ENCODE peak calls at places on chromosomes 1 and 21, in five cellular contexts. G is right lobe of liver; Z is pancreas; A is left lung; E is CD8-positive, alpha-beta memory T cell. N is an unnamed sample.

GRCh38 chr1:1470626-1471388 is 758 bp upstream of the ATAD3B start:
- DNase-seq in G (no peak), Z (peak; percentile 35), A (no peak), E (no peak), N (peak; percentile 28)

GRCh38 chr21:21714396-21714795 is 716.2 kb downstream of the NCAM2 start:
- DNase-seq in G (no peak), Z (no peak), A (no peak), E (no peak), N (no peak)

GRCh38 chr1:201329286-201329685 is 46.0 kb downstream of the PKP1 start:
- DNase-seq in G (no peak), Z (no peak), A (peak; percentile 58), E (no peak), N (no peak)

GRCh38 chr1:65146908-65147423 is 1.0 kb upstream of the AK4 start:
- DNase-seq in G (no peak), Z (no peak), A (no peak), E (no peak), N (no peak)

GRCh38 chr1:158169105-158169504 is 11.6 kb upstream of the CD1D start:
- DNase-seq in G (no peak), Z (no peak), A (no peak), E (no peak), N (no peak)

GRCh38 chr1:75559141-75559540 is 51.8 kb downstream of the SLC44A5 start:
- DNase-seq in G (no peak), Z (no peak), A (no peak), E (no peak), N (peak; percentile 17)

GRCh38 chr1:36934061-36934460 is 100.3 kb downstream of the GRIK3 start:
- DNase-seq in G (no peak), Z (no peak), A (no peak), E (no peak), N (no peak)

GRCh38 chr1:228464487-228464983 is 22.6 kb upstream of the RNF187 start:
- DNase-seq in G (peak; percentile 50), Z (peak; percentile 36), A (peak; percentile 60), E (peak; percentile 82), N (peak; percentile 84)

GRCh38 chr21:41883582-41883981 is 4.4 kb upstream of the PRDM15 start:
- DNase-seq in G (no peak), Z (no peak), A (no peak), E (no peak), N (no peak)

GRCh38 chr1:244273845-244274619 is 177.7 kb downstream of the ADSS2 start:
- DNase-seq in G (peak; percentile 70), Z (peak; percentile 18), A (peak; percentile 69), E (no peak), N (peak; percentile 54)

GRCh38 chr21:44298301-44298700 is 1.6 kb upstream of the PFKL start:
- DNase-seq in G (no peak), Z (no peak), A (no peak), E (no peak), N (no peak)

GRCh38 chr1:110176299-110176956 is 26.1 kb downstream of the SLC6A17 start:
- DNase-seq in G (no peak), Z (peak; percentile 59), A (no peak), E (no peak), N (peak; percentile 35)

GRCh38 chr1:207003216-207003615 is 29.3 kb downstream of the C1orf116 start:
- DNase-seq in G (no peak), Z (no peak), A (no peak), E (no peak), N (no peak)

GRCh38 chr1:20601123-20601825 is 12.4 kb downstream of the CDA start:
- DNase-seq in G (no peak), Z (no peak), A (no peak), E (no peak), N (no peak)

GRCh38 chr1:8017495-8018310 is 8.4 kb downstream of the ERRFI1 start:
- DNase-seq in G (no peak), Z (no peak), A (no peak), E (no peak), N (peak; percentile 47)

GRCh38 chr1:232308616-232309015 is 321.3 kb downstream of the SIPA1L2 start:
- DNase-seq in G (no peak), Z (no peak), A (no peak), E (no peak), N (no peak)

GRCh38 chr1:224733021-224733911 is 117.1 kb downstream of the CNIH3 start:
- DNase-seq in G (peak; percentile 48), Z (no peak), A (no peak), E (no peak), N (peak; percentile 76)

GRCh38 chr1:109723351-109723750 is 11.3 kb downstream of the GSTM5 start:
- DNase-seq in G (no peak), Z (no peak), A (no peak), E (no peak), N (no peak)

GRCh38 chr21:45847870-45848269 is 133.7 kb upstream of the COL6A1 start:
- DNase-seq in G (no peak), Z (no peak), A (no peak), E (no peak), N (no peak)

GRCh38 chr1:188425687-188426086 is 1596.9 kb downstream of the PLA2G4A start:
- DNase-seq in G (no peak), Z (no peak), A (no peak), E (no peak), N (no peak)

GRCh38 chr1:184208622-184209021 is 157.1 kb downstream of the TSEN15 start:
- DNase-seq in G (no peak), Z (no peak), A (no peak), E (no peak), N (no peak)

GRCh38 chr21:42670884-42671283 is 17.5 kb downstream of the PDE9A start:
- DNase-seq in G (no peak), Z (no peak), A (no peak), E (no peak), N (no peak)

GRCh38 chr1:63599799-63600198 is 6.6 kb downstream of the PGM1 start:
- DNase-seq in G (no peak), Z (no peak), A (no peak), E (no peak), N (no peak)

GRCh38 chr1:63601463-63601862 is 8.3 kb downstream of the PGM1 start:
- DNase-seq in G (no peak), Z (no peak), A (no peak), E (no peak), N (no peak)

GRCh38 chr1:63600248-63600647 is 7.0 kb downstream of the PGM1 start:
- DNase-seq in G (no peak), Z (no peak), A (no peak), E (no peak), N (no peak)

GRCh38 chr1:63601912-63602311 is 8.7 kb downstream of the PGM1 start:
- DNase-seq in G (no peak), Z (no peak), A (no peak), E (no peak), N (no peak)

GRCh38 chr1:63601061-63601460 is 7.8 kb downstream of the PGM1 start:
- DNase-seq in G (no peak), Z (no peak), A (no peak), E (no peak), N (no peak)
- H3K27ac ChIP-seq in G (peak overlapping the region; percentile 82), Z (no peak overlapping the region), A (no peak overlapping the region), E (no peak overlapping the region), N (no peak overlapping the region)

GRCh38 chr1:61448017-61448383 is 276.9 kb downstream of the TM2D1 start:
- DNase-seq in G (no peak), Z (no peak), A (no peak), E (no peak), N (no peak)

GRCh38 chr1:61444277-61444676 is 280.7 kb downstream of the TM2D1 start:
- DNase-seq in G (no peak), Z (no peak), A (no peak), E (no peak), N (no peak)

GRCh38 chr1:61447339-61448016 is 277.5 kb downstream of the TM2D1 start:
- DNase-seq in G (no peak), Z (no peak), A (no peak), E (no peak), N (no peak)

GRCh38 chr1:61446531-61446991 is 278.4 kb downstream of the TM2D1 start:
- DNase-seq in G (no peak), Z (no peak), A (no peak), E (no peak), N (no peak)

DNA sequence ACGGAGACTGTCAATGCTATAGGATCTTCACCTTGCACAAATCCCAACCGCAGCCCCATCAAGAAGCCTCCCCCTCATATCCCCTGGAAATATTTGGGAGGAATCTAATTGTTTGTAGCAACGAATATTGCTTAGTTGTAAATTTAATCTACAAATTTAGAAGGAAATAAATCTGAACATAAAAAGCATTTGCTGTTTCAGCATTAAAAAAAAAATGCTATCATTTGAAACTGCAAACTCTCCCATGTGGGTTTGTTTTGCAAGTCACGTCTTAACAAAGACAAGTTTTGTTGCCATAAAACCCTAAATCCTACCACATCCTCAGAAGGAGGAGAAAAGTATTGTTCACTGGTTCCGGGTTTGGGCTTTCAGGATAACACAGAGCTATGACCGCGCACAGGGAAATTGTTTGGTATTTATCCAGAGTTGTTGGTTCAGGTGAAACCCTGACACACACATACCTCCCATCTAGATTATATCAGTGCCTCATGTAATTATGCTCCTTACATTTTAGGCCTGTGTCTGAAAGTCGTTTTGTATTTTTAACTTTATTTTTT is 279.6 kb downstream of the TM2D1 start:
- DNase-seq in G (no peak), Z (no peak), A (no peak), E (no peak), N (no peak)
- H3K27ac ChIP-seq in G (no peak overlapping the region), Z (no peak overlapping the region), A (no peak overlapping the region), E (no peak overlapping the region), N (no peak overlapping the region)

GRCh38 chr1:99594205-99594604 is 51.7 kb upstream of the PALMD start:
- DNase-seq in G (no peak), Z (no peak), A (no peak), E (no peak), N (no peak)

GRCh38 chr1:99587008-99587407 is 58.9 kb upstream of the PALMD start:
- DNase-seq in G (no peak), Z (no peak), A (no peak), E (no peak), N (no peak)

GRCh38 chr1:99591886-99592285 is 54.0 kb upstream of the PALMD start:
- DNase-seq in G (no peak), Z (no peak), A (no peak), E (no peak), N (no peak)

GRCh38 chr1:99589186-99589636 is 56.7 kb upstream of the PALMD start:
- DNase-seq in G (no peak), Z (no peak), A (no peak), E (no peak), N (peak; percentile 31)

GRCh38 chr1:99590578-99591209 is 55.2 kb upstream of the PALMD start:
- DNase-seq in G (peak; percentile 40), Z (no peak), A (no peak), E (no peak), N (no peak)
- H3K27ac ChIP-seq in G (no peak overlapping the region), Z (no peak overlapping the region), A (no peak overlapping the region), E (no peak overlapping the region), N (no peak overlapping the region)

DNA sequence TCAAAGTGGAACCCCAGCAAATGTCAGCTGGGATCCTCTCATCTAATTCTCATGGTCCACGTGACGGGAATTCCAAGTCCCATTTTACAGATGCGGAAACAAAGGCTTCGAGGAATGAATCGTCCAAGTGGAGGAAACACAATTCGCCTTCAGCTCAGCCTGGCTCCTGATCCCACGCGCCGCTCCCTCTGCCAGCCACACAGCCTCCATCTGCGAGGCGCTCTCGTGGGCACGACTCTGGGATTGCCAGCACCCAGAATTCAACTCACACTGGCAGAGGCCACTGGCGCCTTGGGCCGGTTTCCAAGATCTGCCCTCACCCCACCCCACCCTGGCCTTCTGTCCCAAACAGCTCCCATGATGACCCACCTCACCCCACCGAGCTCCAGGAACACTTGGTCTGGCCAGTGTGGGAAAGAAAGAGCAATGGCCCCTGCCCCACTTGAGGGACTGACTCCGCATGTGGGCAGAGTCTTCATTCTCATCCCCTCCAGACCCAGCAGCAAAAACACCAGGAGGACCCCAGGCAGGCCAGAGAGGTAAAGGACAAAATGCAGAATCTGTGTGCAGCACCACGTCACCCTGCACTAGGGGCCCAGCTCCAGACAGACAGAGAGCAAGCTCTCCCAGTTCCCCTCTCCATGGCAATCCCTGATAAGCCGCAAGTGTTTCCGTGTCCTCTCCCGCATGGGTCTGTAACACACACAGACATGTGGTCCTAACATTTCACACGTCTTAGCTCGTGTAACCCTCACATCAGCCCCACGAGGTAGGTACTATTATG is 10.4 kb downstream of the CASZ1 start:
- DNase-seq in G (peak; percentile 7), Z (no peak), A (no peak), E (no peak), N (no peak)
- H3K27ac ChIP-seq in G (no peak overlapping the region), Z (no peak overlapping the region), A (no peak overlapping the region), E (no peak overlapping the region), N (no peak overlapping the region)